ENCODE peak calls at places on chromosomes 7 and 10, in seven cellular contexts. B is Panc1, K is HCT116, D is HepG2, R is upper lobe of left lung, I is K562, H is GM12878. O is an unnamed sample. For H3K4me1 and H3K9me3, the result is how much of the 10 kb centered on the place peaks cover.

GRCh38 chr10:27709304-27709703 is 36.3 kb downstream of the MKX start:
- ATAC-seq in B (no peak), K (no peak), D (no peak), R (no peak), I (no peak), H (no peak), O (no peak)

GRCh38 chr10:21431799-21432198 is 93.7 kb downstream of the SKIDA1 start:
- ATAC-seq in B (no peak), K (no peak), D (no peak), R (no peak), I (no peak), H (no peak), O (no peak)

GRCh38 chr10:47206449-47207279 is 93.3 kb upstream of the GDF10 start:
- ATAC-seq in B (no peak), K (no peak), D (no peak), R (no peak), I (no peak), H (peak), O (no peak)

GRCh38 chr7:107560898-107561516 is 2.7 kb downstream of the COG5 start:
- ATAC-seq in B (no peak), K (no peak), D (no peak), R (no peak), I (no peak), H (no peak), O (no peak)

GRCh38 chr7:78172138-78172887 is 373.7 kb downstream of the PHTF2 start:
- ATAC-seq in B (no peak), K (no peak), D (no peak), R (no peak), I (no peak), H (no peak), O (no peak)

GRCh38 chr10:78875331-78875877 is 193.4 kb upstream of the ZMIZ1 start:
- ATAC-seq in B (no peak), K (no peak), D (no peak), R (no peak), I (no peak), H (no peak), O (no peak)

GRCh38 chr7:85702348-85702747 is 515.5 kb upstream of the SEMA3D start:
- ATAC-seq in B (no peak), K (no peak), D (no peak), R (no peak), I (no peak), H (no peak), O (no peak)

GRCh38 chr10:103985726-103986125 is 18.8 kb downstream of the SLK start:
- ATAC-seq in B (no peak), K (no peak), D (no peak), R (no peak), I (no peak), H (no peak), O (no peak)

GRCh38 chr10:11282156-11282555 is 264.5 kb downstream of the CELF2 start:
- ATAC-seq in B (no peak), K (no peak), D (no peak), R (peak), I (no peak), H (no peak), O (peak)

GRCh38 chr10:91552260-91552659 is 80.6 kb downstream of the PPP1R3C start:
- ATAC-seq in B (no peak), K (no peak), D (no peak), R (no peak), I (peak), H (no peak), O (no peak)

GRCh38 chr10:20598590-20598989 is 298.5 kb downstream of the NEBL start:
- ATAC-seq in B (no peak), K (no peak), D (no peak), R (peak), I (no peak), H (no peak), O (peak)

GRCh38 chr10:89516149-89516832 is 19.1 kb downstream of the SLC16A12 start:
- ATAC-seq in B (no peak), K (peak), D (no peak), R (peak), I (no peak), H (no peak), O (peak)

GRCh38 chr7:66221442-66221841 is 16.3 kb downstream of the TPST1 start:
- ATAC-seq in B (no peak), K (no peak), D (no peak), R (no peak), I (no peak), H (no peak), O (no peak)

GRCh38 chr7:23462846-23463245 is 7.4 kb downstream of the IGF2BP3 start:
- ATAC-seq in B (no peak), K (no peak), D (no peak), R (no peak), I (no peak), H (peak), O (no peak)

GRCh38 chr7:36188923-36189322 is 35.9 kb downstream of the EEPD1 start:
- ATAC-seq in B (no peak), K (no peak), D (no peak), R (no peak), I (no peak), H (peak), O (no peak)
- H3K4me1 ChIP-seq in B (under half), K (under half), D (half or more), R (under half), I (under half), H (under half), O (under half)

GRCh38 chr7:138313829-138314178 is 146.3 kb upstream of the TRIM24 start:
- ATAC-seq in B (no peak), K (no peak), D (no peak), R (no peak), I (no peak), H (no peak), O (no peak)
- TF ChIP-seq POLR2AphosphoS5 in B (no peak), K (no peak), D (no peak), R (no peak), I (no peak), H (no peak), O (no peak)

DNA sequence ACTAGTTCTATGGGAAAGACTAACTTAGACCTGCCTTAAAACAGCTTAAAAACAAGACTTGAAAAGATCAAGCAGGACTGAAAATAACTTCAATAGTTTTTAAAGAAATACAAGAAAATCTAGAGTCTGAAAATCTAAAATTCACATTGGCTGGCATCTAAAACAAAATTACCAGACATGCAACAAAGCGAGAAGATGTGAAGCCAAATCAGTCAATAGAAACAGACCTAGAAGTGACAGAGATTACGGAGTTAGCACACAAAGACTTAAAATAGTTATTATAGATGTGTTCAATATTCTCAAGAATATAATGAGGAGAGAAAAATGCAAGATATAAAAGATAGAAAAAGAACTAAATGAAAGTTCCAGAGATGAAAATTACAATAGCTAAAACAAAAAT is 78.3 kb upstream of the DIP2C start:
- ATAC-seq in B (no peak), K (no peak), D (no peak), R (no peak), I (no peak), H (no peak), O (no peak)
- H3K9me3 ChIP-seq in B (under half), K (under half), D (under half), R (under half), I (under half), H (under half), O (under half)

GRCh38 chr10:69361303-69361614 is 55.5 kb downstream of the TACR2 start:
- ATAC-seq in B (peak), K (no peak), D (peak), R (peak), I (no peak), H (no peak), O (no peak)

GRCh38 chr10:69362471-69362954 is 54.2 kb downstream of the TACR2 start:
- ATAC-seq in B (no peak), K (no peak), D (no peak), R (no peak), I (no peak), H (no peak), O (peak)

GRCh38 chr10:69364232-69364631 is 52.5 kb downstream of the TACR2 start:
- ATAC-seq in B (no peak), K (no peak), D (peak), R (no peak), I (peak), H (no peak), O (no peak)

GRCh38 chr10:69360485-69361302 is 56.0 kb downstream of the TACR2 start:
- ATAC-seq in B (peak), K (no peak), D (peak), R (peak), I (peak), H (no peak), O (peak)

GRCh38 chr10:69363666-69364065 is 53.1 kb downstream of the TACR2 start:
- ATAC-seq in B (no peak), K (no peak), D (no peak), R (no peak), I (no peak), H (no peak), O (no peak)
- H3K4me1 ChIP-seq in B (under half), K (under half), D (under half), R (under half), I (under half), H (under half), O (half or more)

DNA sequence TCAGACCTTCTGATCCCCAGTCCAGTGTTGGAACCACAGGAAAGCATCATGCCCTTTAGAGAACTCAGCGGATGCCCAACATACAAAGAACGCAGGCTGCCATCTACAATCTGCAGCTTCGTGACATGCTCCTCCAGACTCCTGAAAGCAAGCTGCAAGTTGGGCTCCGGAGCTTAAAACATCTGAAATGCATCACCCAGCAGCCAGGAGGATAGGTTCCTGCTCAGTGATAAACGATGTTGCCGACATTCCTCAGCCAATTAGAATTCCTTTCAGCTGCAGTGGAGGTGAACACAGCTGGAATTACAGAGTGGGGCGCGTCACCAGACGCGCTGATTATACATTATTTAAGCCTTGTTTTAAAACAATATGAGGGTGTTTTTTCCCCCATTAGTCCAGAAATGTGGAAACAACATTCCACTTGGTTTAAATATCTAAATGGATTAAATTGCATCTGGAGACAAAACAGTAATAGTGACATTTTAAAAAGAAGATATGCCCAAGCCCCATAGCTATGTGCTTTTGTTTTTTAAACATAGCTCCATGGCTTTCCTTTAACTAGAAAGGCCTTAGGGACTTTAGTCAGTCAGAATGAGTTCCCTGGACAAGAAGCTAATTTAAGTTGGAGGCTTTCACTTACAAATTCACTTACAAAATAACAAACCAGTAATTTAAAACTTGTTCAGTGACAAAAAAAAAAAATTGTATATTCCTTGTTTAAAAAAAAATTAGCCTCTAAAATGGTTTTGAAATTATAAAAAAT is 6.3 kb downstream of the SMURF1 start:
- ATAC-seq in B (peak), K (no peak), D (no peak), R (peak), I (no peak), H (no peak), O (peak)
- TF ChIP-seq POLR2AphosphoS5 in B (no peak), K (no peak), D (no peak), R (no peak), I (no peak), H (no peak), O (no peak)

GRCh38 chr10:13067431-13067830 is 32.5 kb upstream of the OPTN start:
- ATAC-seq in B (no peak), K (no peak), D (no peak), R (no peak), I (no peak), H (no peak), O (no peak)
- H3K9me3 ChIP-seq in B (under half), K (under half), D (under half), R (under half), I (under half), H (under half), O (under half)

DNA sequence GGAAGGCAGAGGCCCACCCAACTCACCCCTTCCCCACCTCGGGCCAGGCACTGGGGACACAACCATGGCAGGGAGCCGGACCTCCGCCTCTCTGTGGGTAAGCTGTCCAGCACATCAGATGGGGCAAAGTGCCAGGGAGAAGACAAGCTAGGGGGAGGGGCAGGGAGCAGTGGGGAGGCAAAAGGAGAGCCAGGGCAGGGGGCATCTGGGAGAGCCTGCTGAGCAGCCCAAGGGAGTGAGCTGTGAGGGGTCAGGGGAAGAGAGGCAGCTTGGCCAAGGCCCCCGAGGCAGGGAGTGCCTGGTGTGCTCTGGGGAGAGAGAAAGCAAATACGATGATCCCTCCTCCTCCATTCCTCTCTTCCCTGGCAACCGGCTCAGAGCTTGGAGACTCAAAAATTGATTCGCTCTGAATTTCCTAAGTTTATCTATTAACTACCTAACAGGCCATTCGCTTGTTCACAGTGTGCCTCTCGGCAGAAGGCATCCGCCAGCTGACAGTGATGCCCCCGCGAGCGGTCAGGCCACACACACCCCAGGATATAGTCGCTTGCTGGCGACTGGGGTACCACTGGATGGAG is 4.5 kb downstream of the CAMK2B start:
- ATAC-seq in B (no peak), K (no peak), D (peak), R (peak), I (no peak), H (no peak), O (no peak)
- H3K4me1 ChIP-seq in B (under half), K (under half), D (under half), R (under half), I (under half), H (under half), O (under half)

GRCh38 chr10:76429642-76430041 is 998.2 kb downstream of the LRMDA start:
- ATAC-seq in B (no peak), K (no peak), D (no peak), R (no peak), I (no peak), H (no peak), O (no peak)
- TF ChIP-seq POLR2AphosphoS5 in B (no peak), K (no peak), D (no peak), R (no peak), I (no peak), H (no peak), O (no peak)